ENCODE peak calls at places on chromosomes 2 and 18, in seven cellular contexts. V is HCT116, O is K562, F is SK-N-SH, Z is GM12878, S is HepG2, K is H1. T is an unnamed sample.
A peak's percentile ranks its signal among the peaks of the same experiment; 100 is the strongest.

GRCh38 chr18:68177807-68178702 is 536.9 kb downstream of the TMX3 start:
- DNase-seq in V (no peak), O (no peak), F (peak; percentile 2), Z (no peak), S (peak; percentile 74), K (no peak), T (peak; percentile 66)

GRCh38 chr2:101310591-101311389 is 2.3 kb upstream of the RNF149 start:
- DNase-seq in V (no peak), O (no peak), F (no peak), Z (no peak), S (no peak), K (no peak), T (no peak)

GRCh38 chr2:102142829-102143449 is 393 bp downstream of the IL1R1 start:
- DNase-seq in V (no peak), O (no peak), F (no peak), Z (no peak), S (peak; percentile 39), K (no peak), T (peak; percentile 13)

GRCh38 chr2:126370208-126370607 is 285.8 kb upstream of the GYPC start:
- DNase-seq in V (no peak), O (no peak), F (no peak), Z (no peak), S (peak; percentile 13), K (no peak), T (no peak)

GRCh38 chr2:208036357-208036756 is 11.0 kb upstream of the PLEKHM3 start:
- DNase-seq in V (no peak), O (no peak), F (no peak), Z (no peak), S (no peak), K (no peak), T (no peak)

GRCh38 chr2:6722574-6722973 is 143.1 kb downstream of the CMPK2 start:
- DNase-seq in V (no peak), O (no peak), F (no peak), Z (no peak), S (no peak), K (no peak), T (no peak)

GRCh38 chr2:156083707-156084494 is 248.6 kb downstream of the NR4A2 start:
- DNase-seq in V (peak; percentile 54), O (no peak), F (no peak), Z (no peak), S (no peak), K (no peak), T (no peak)

GRCh38 chr2:219522111-219523030 is 8.1 kb downstream of the ASIC4 start:
- DNase-seq in V (peak; percentile 79), O (peak; percentile 64), F (no peak), Z (no peak), S (no peak), K (no peak), T (no peak)

GRCh38 chr2:134461511-134461910 is 207.6 kb downstream of the MGAT5 start:
- DNase-seq in V (no peak), O (no peak), F (no peak), Z (no peak), S (no peak), K (no peak), T (no peak)

GRCh38 chr18:74171910-74172606 is 23.7 kb downstream of the TIMM21 start:
- DNase-seq in V (no peak), O (no peak), F (no peak), Z (no peak), S (no peak), K (no peak), T (no peak)

GRCh38 chr2:240397924-240398611 is 37.4 kb upstream of the GPC1 start:
- DNase-seq in V (no peak), O (no peak), F (no peak), Z (no peak), S (no peak), K (no peak), T (no peak)

GRCh38 chr2:3780477-3781402 is 77.4 kb downstream of the DCDC2C start:
- DNase-seq in V (peak; percentile 46), O (peak; percentile 73), F (peak; percentile 87), Z (peak; percentile 28), S (peak; percentile 75), K (no peak), T (peak; percentile 62)

GRCh38 chr2:153287109-153287801 is 191.3 kb downstream of the RPRM start:
- DNase-seq in V (peak; percentile 47), O (peak; percentile 7), F (peak; percentile 5), Z (no peak), S (peak; percentile 48), K (peak; percentile 66), T (no peak)

GRCh38 chr2:56369316-56369715 is 185.5 kb downstream of the CCDC85A start:
- DNase-seq in V (no peak), O (no peak), F (no peak), Z (no peak), S (no peak), K (no peak), T (no peak)

GRCh38 chr2:173149491-173149890 is 73.8 kb downstream of the MAP3K20 start:
- DNase-seq in V (no peak), O (no peak), F (no peak), Z (peak; percentile 35), S (no peak), K (no peak), T (no peak)

GRCh38 chr2:120628248-120628647 is 107.4 kb upstream of the GLI2 start:
- DNase-seq in V (no peak), O (no peak), F (no peak), Z (no peak), S (no peak), K (no peak), T (no peak)

GRCh38 chr2:196473617-196474016 is 165.9 kb upstream of the CCDC150 start:
- DNase-seq in V (no peak), O (no peak), F (no peak), Z (no peak), S (no peak), K (no peak), T (no peak)

GRCh38 chr2:102166189-102166845 is 20.5 kb upstream of the IL1RL2 start:
- DNase-seq in V (no peak), O (peak; percentile 25), F (no peak), Z (no peak), S (peak; percentile 67), K (no peak), T (peak; percentile 73)

GRCh38 chr2:223930002-223930976 is 14.8 kb downstream of the WDFY1 start:
- DNase-seq in V (no peak), O (peak; percentile 51), F (peak; percentile 34), Z (no peak), S (peak; percentile 97), K (no peak), T (no peak)

GRCh38 chr2:237483018-237483731 is 3.9 kb upstream of the MLPH start:
- DNase-seq in V (no peak), O (no peak), F (no peak), Z (no peak), S (no peak), K (no peak), T (peak; percentile 67)

GRCh38 chr18:3513481-3513880 is 63.5 kb downstream of the TGIF1 start:
- DNase-seq in V (no peak), O (no peak), F (no peak), Z (no peak), S (no peak), K (no peak), T (no peak)

GRCh38 chr18:38695559-38696270 is 1130.1 kb upstream of the CELF4 start:
- DNase-seq in V (no peak), O (no peak), F (no peak), Z (no peak), S (no peak), K (no peak), T (no peak)

GRCh38 chr18:46070683-46071614 is 1.1 kb downstream of the PSTPIP2 start:
- DNase-seq in V (no peak), O (no peak), F (peak; percentile 25), Z (no peak), S (no peak), K (no peak), T (peak; percentile 26)

GRCh38 chr18:46072959-46073358 is 899 bp upstream of the PSTPIP2 start:
- DNase-seq in V (no peak), O (no peak), F (no peak), Z (no peak), S (no peak), K (no peak), T (no peak)

GRCh38 chr18:46071894-46072867 is at the start of gene PSTPIP2:
- DNase-seq in V (peak; percentile 22), O (peak; percentile 44), F (peak; percentile 84), Z (no peak), S (no peak), K (no peak), T (peak; percentile 19)

GRCh38 chr18:46071615-46071893 is 506 bp downstream of the PSTPIP2 start:
- DNase-seq in V (no peak), O (no peak), F (no peak), Z (no peak), S (no peak), K (no peak), T (no peak)

GRCh38 chr18:46073474-46074331 is 1.6 kb upstream of the PSTPIP2 start:
- DNase-seq in V (peak; percentile 51), O (peak; percentile 30), F (peak; percentile 57), Z (no peak), S (peak; percentile 62), K (no peak), T (peak; percentile 80)
- TF ChIP-seq JUND in V (no peak), O (no peak), F (no peak), Z (no peak), S (no peak), K (no peak), T (no peak)

GRCh38 chr18:56789004-56789888 is 138.1 kb downstream of the WDR7 start:
- DNase-seq in V (peak; percentile 23), O (peak; percentile 30), F (peak; percentile 4), Z (no peak), S (peak; percentile 33), K (no peak), T (no peak)
- TF ChIP-seq JUND in V (no peak), O (no peak), F (no peak), Z (no peak), S (no peak), K (no peak), T (no peak)

GRCh38 chr2:235255716-235256115 is 238.1 kb upstream of the AGAP1 start:
- DNase-seq in V (no peak), O (no peak), F (no peak), Z (no peak), S (no peak), K (no peak), T (no peak)
- TF ChIP-seq JUND in V (no peak), O (no peak), F (no peak), Z (no peak), S (no peak), K (no peak), T (no peak)

GRCh38 chr2:136235451-136236418 is 117.8 kb upstream of the CXCR4 start:
- DNase-seq in V (peak; percentile 95), O (no peak), F (no peak), Z (no peak), S (peak; percentile 35), K (no peak), T (peak; percentile 7)

GRCh38 chr2:136230471-136230870 is 112.5 kb upstream of the CXCR4 start:
- DNase-seq in V (no peak), O (no peak), F (no peak), Z (no peak), S (no peak), K (no peak), T (no peak)

GRCh38 chr2:136232447-136233172 is 114.7 kb upstream of the CXCR4 start:
- DNase-seq in V (no peak), O (no peak), F (no peak), Z (no peak), S (no peak), K (no peak), T (no peak)

GRCh38 chr2:136233315-136233714 is 115.4 kb upstream of the CXCR4 start:
- DNase-seq in V (no peak), O (no peak), F (no peak), Z (no peak), S (no peak), K (no peak), T (no peak)

GRCh38 chr2:136234261-136234660 is 116.3 kb upstream of the CXCR4 start:
- DNase-seq in V (no peak), O (no peak), F (no peak), Z (no peak), S (no peak), K (no peak), T (no peak)
- TF ChIP-seq JUND in V (no peak), O (no peak), F (no peak), Z (no peak), S (no peak), K (no peak), T (no peak)

T was measured in T47D.